ENCODE peak calls at places on chromosomes 13 and 19, in four cellular contexts. One of them, this sample, is unnamed.

GRCh38 chr13:97142452-97142851 is 79.7 kb upstream of the MBNL2 start:
- DNase-seq in A673: no peak
- DNase-seq in endothelial cell: peak
- DNase-seq in PC-9: peak
- DNase-seq in this sample: peak

GRCh38 chr19:7665076-7665475 is 3.8 kb upstream of the RETN start:
- DNase-seq in endothelial cell: no peak
- DNase-seq in PC-9: no peak
- DNase-seq in A673: no peak
- DNase-seq in this sample: no peak

GRCh38 chr19:29741776-29742175 is 26.7 kb upstream of the C19orf12 start:
- DNase-seq in endothelial cell: no peak
- DNase-seq in PC-9: no peak
- DNase-seq in A673: no peak
- DNase-seq in this sample: no peak

GRCh38 chr13:113669231-113669870 is 2.3 kb downstream of the GRK1 start:
- DNase-seq in PC-9: no peak
- DNase-seq in A673: no peak
- DNase-seq in endothelial cell: no peak
- DNase-seq in this sample: no peak

GRCh38 chr13:20401958-20402856 is 123.5 kb downstream of the CRYL1 start:
- DNase-seq in A673: no peak
- DNase-seq in endothelial cell: no peak
- DNase-seq in PC-9: peak
- DNase-seq in this sample: no peak

GRCh38 chr19:907183-907853 is 5.7 kb downstream of the R3HDM4 start:
- DNase-seq in A673: no peak
- DNase-seq in endothelial cell: no peak
- DNase-seq in PC-9: no peak
- DNase-seq in this sample: no peak

GRCh38 chr13:106847049-106847448 is 279.1 kb upstream of the ARGLU1 start:
- DNase-seq in A673: no peak
- DNase-seq in endothelial cell: no peak
- DNase-seq in PC-9: peak
- DNase-seq in this sample: no peak

GRCh38 chr13:109416001-109416400 is 370.4 kb downstream of the IRS2 start:
- DNase-seq in A673: no peak
- DNase-seq in endothelial cell: no peak
- DNase-seq in PC-9: no peak
- DNase-seq in this sample: no peak

GRCh38 chr13:99626461-99627082 is 125.3 kb downstream of the TM9SF2 start:
- DNase-seq in PC-9: no peak
- DNase-seq in A673: peak
- DNase-seq in endothelial cell: no peak
- DNase-seq in this sample: no peak

GRCh38 chr13:105642511-105642958 is 892.9 kb downstream of the EFNB2 start:
- DNase-seq in PC-9: peak
- DNase-seq in A673: no peak
- DNase-seq in endothelial cell: no peak
- DNase-seq in this sample: no peak

GRCh38 chr13:112910616-112911280 is 58.3 kb upstream of the MCF2L start:
- DNase-seq in PC-9: no peak
- DNase-seq in A673: no peak
- DNase-seq in endothelial cell: no peak
- DNase-seq in this sample: no peak

GRCh38 chr13:112128052-112128610 is 61.2 kb downstream of the SOX1 start:
- DNase-seq in endothelial cell: no peak
- DNase-seq in PC-9: no peak
- DNase-seq in A673: no peak
- DNase-seq in this sample: no peak

GRCh38 chr13:106349080-106349841 is 186.2 kb downstream of the EFNB2 start:
- DNase-seq in A673: no peak
- DNase-seq in endothelial cell: peak
- DNase-seq in PC-9: peak
- DNase-seq in this sample: peak

GRCh38 chr13:48527955-48528354 is 4.9 kb downstream of the RCBTB2 start:
- DNase-seq in endothelial cell: no peak
- DNase-seq in A673: no peak
- DNase-seq in PC-9: no peak
- DNase-seq in this sample: no peak

GRCh38 chr13:51920267-51920666 is 58.5 kb downstream of the CCDC70 start:
- DNase-seq in PC-9: no peak
- DNase-seq in endothelial cell: no peak
- DNase-seq in A673: no peak
- DNase-seq in this sample: no peak

GRCh38 chr13:20553309-20553708 is 13.6 kb upstream of the IFT88 start:
- DNase-seq in PC-9: no peak
- DNase-seq in endothelial cell: no peak
- DNase-seq in A673: no peak
- DNase-seq in this sample: no peak

GRCh38 chr19:7348587-7349230 is at the start of gene ARHGEF18:
- DNase-seq in A673: no peak
- DNase-seq in endothelial cell: no peak
- DNase-seq in PC-9: no peak
- DNase-seq in this sample: no peak

GRCh38 chr13:91359566-91359965 is 12.1 kb downstream of the MIR17HG start:
- DNase-seq in A673: no peak
- DNase-seq in endothelial cell: no peak
- DNase-seq in PC-9: no peak
- DNase-seq in this sample: no peak

GRCh38 chr19:383922-384800 is 24.8 kb downstream of the C2CD4C start:
- DNase-seq in A673: peak
- DNase-seq in PC-9: no peak
- DNase-seq in endothelial cell: peak
- DNase-seq in this sample: no peak

GRCh38 chr13:75745387-75745786 is 109.3 kb downstream of the LMO7 start:
- DNase-seq in A673: no peak
- DNase-seq in endothelial cell: no peak
- DNase-seq in PC-9: no peak
- DNase-seq in this sample: no peak

GRCh38 chr13:105107781-105108180 is 1427.7 kb downstream of the EFNB2 start:
- DNase-seq in A673: no peak
- DNase-seq in endothelial cell: no peak
- DNase-seq in PC-9: no peak
- DNase-seq in this sample: no peak

GRCh38 chr13:36282818-36283432 is 14.7 kb downstream of the CCDC169 start:
- DNase-seq in endothelial cell: no peak
- DNase-seq in PC-9: no peak
- DNase-seq in A673: peak
- DNase-seq in this sample: no peak

GRCh38 chr19:34996978-34997640 is 3.0 kb upstream of the GRAMD1A start:
- DNase-seq in A673: no peak
- DNase-seq in PC-9: no peak
- DNase-seq in endothelial cell: no peak
- DNase-seq in this sample: no peak

GRCh38 chr13:21234537-21234936 is 58.1 kb downstream of the MRPL57 start:
- DNase-seq in endothelial cell: no peak
- DNase-seq in PC-9: no peak
- DNase-seq in A673: peak
- DNase-seq in this sample: peak

GRCh38 chr13:110636701-110637201 is 21.4 kb downstream of the NAXD start:
- DNase-seq in A673: no peak
- DNase-seq in PC-9: no peak
- DNase-seq in endothelial cell: no peak
- DNase-seq in this sample: no peak

GRCh38 chr13:110638814-110639806 is 23.8 kb downstream of the NAXD start:
- DNase-seq in PC-9: no peak
- DNase-seq in A673: no peak
- DNase-seq in endothelial cell: no peak
- DNase-seq in this sample: no peak

GRCh38 chr13:110637275-110637674 is 21.9 kb downstream of the NAXD start:
- DNase-seq in A673: no peak
- DNase-seq in PC-9: no peak
- DNase-seq in endothelial cell: no peak
- DNase-seq in this sample: no peak

GRCh38 chr13:110637747-110638146 is 22.4 kb downstream of the NAXD start:
- DNase-seq in PC-9: no peak
- DNase-seq in A673: no peak
- DNase-seq in endothelial cell: no peak
- DNase-seq in this sample: no peak

DNA sequence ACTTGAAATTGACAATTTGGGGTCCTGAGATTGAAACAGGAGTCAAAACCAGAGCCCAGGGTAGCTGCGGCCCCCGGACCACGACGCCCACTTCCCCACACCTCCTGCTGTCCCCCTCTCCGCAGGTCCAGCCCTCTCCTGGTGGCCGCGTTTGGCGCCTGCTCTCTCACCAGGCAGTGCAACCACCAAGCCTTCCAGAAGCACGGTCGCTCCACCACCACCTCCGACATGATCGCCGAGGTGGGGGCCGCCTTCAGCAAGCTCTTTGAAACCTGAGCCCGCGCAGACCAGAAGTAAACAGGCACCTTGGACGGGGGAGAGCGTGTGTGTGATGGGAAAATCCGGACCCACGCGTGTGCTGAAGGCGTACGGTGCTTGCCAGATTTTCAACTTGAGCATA is 22.9 kb downstream of the NAXD start:
- DNase-seq in PC-9: no peak
- DNase-seq in A673: no peak
- DNase-seq in endothelial cell: no peak
- DNase-seq in this sample: no peak
- TF ChIP-seq CTCF in PC-9: no peak
- TF ChIP-seq CTCF in A673: no peak
- TF ChIP-seq CTCF in endothelial cell: no peak
- TF ChIP-seq CTCF in this sample: no peak

GRCh38 chr19:18574691-18575291 is 3.1 kb downstream of the UBA52 start:
- DNase-seq in PC-9: no peak
- DNase-seq in endothelial cell: no peak
- DNase-seq in A673: no peak
- DNase-seq in this sample: no peak

GRCh38 chr19:18568367-18568766 is 3.3 kb upstream of the UBA52 start:
- DNase-seq in endothelial cell: no peak
- DNase-seq in PC-9: no peak
- DNase-seq in A673: no peak
- DNase-seq in this sample: no peak

GRCh38 chr19:18576383-18576782 is 4.7 kb downstream of the UBA52 start:
- DNase-seq in PC-9: no peak
- DNase-seq in A673: no peak
- DNase-seq in endothelial cell: no peak
- DNase-seq in this sample: no peak

GRCh38 chr19:18566953-18567352 is 4.7 kb upstream of the UBA52 start:
- DNase-seq in PC-9: no peak
- DNase-seq in A673: no peak
- DNase-seq in endothelial cell: no peak
- DNase-seq in this sample: no peak

GRCh38 chr19:18571564-18572344 is at the start of gene UBA52:
- DNase-seq in endothelial cell: peak
- DNase-seq in PC-9: peak
- DNase-seq in A673: peak
- DNase-seq in this sample: peak
- TF ChIP-seq CTCF in endothelial cell: no peak
- TF ChIP-seq CTCF in PC-9: no peak
- TF ChIP-seq CTCF in A673: no peak
- TF ChIP-seq CTCF in this sample: no peak

GRCh38 chr19:42325896-42326771 is 699 bp downstream of the MEGF8 start:
- DNase-seq in PC-9: no peak
- DNase-seq in A673: no peak
- DNase-seq in endothelial cell: peak
- DNase-seq in this sample: peak

GRCh38 chr19:42324655-42325307 is 654 bp upstream of the MEGF8 start:
- DNase-seq in A673: no peak
- DNase-seq in endothelial cell: no peak
- DNase-seq in PC-9: no peak
- DNase-seq in this sample: no peak

GRCh38 chr19:42326969-42327368 is 1.5 kb downstream of the MEGF8 start:
- DNase-seq in endothelial cell: no peak
- DNase-seq in A673: no peak
- DNase-seq in PC-9: no peak
- DNase-seq in this sample: no peak

GRCh38 chr19:42323852-42324654 is 1.4 kb upstream of the MEGF8 start:
- DNase-seq in A673: peak
- DNase-seq in endothelial cell: no peak
- DNase-seq in PC-9: no peak
- DNase-seq in this sample: peak

GRCh38 chr19:42325308-42325895 is at the start of gene MEGF8:
- DNase-seq in A673: peak
- DNase-seq in endothelial cell: peak
- DNase-seq in PC-9: peak
- DNase-seq in this sample: peak
- TF ChIP-seq CTCF in A673: peak
- TF ChIP-seq CTCF in endothelial cell: peak
- TF ChIP-seq CTCF in PC-9: no peak
- TF ChIP-seq CTCF in this sample: no peak

GRCh38 chr13:24196593-24197197 is 36.2 kb downstream of the SPATA13 start:
- DNase-seq in PC-9: no peak
- DNase-seq in endothelial cell: no peak
- DNase-seq in A673: no peak
- DNase-seq in this sample: no peak

GRCh38 chr13:24194447-24194846 is 33.9 kb downstream of the SPATA13 start:
- DNase-seq in A673: no peak
- DNase-seq in PC-9: no peak
- DNase-seq in endothelial cell: no peak
- DNase-seq in this sample: no peak

GRCh38 chr13:24192036-24192810 is 31.7 kb downstream of the SPATA13 start:
- DNase-seq in PC-9: no peak
- DNase-seq in endothelial cell: peak
- DNase-seq in A673: no peak
- DNase-seq in this sample: no peak

GRCh38 chr13:24195626-24196025 is 35.1 kb downstream of the SPATA13 start:
- DNase-seq in A673: no peak
- DNase-seq in endothelial cell: no peak
- DNase-seq in PC-9: no peak
- DNase-seq in this sample: no peak

DNA sequence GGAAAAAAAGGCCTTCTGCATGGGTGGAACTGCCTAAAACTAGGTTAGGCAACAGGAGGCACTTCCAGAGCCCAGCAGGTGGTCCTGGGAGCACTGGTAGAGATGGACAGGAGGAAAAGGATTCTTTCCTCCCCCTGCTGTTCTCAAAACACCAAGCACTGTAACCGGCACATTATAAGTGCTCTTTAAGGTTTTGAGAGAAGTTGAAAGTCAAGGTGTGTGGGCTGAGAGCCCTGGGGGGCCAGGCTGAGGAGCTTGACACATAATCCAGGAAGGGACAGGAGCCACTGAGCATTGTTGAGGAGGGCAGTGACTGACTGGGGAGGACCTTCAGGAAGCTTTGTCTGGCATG is 32.3 kb downstream of the SPATA13 start:
- DNase-seq in A673: no peak
- DNase-seq in endothelial cell: no peak
- DNase-seq in PC-9: no peak
- DNase-seq in this sample: no peak
- TF ChIP-seq CTCF in A673: no peak
- TF ChIP-seq CTCF in endothelial cell: no peak
- TF ChIP-seq CTCF in PC-9: no peak
- TF ChIP-seq CTCF in this sample: no peak

GRCh38 chr19:38719761-38720558 is 24.3 kb downstream of the CAPN12 start:
- DNase-seq in A673: no peak
- DNase-seq in endothelial cell: no peak
- DNase-seq in PC-9: peak
- DNase-seq in this sample: peak
- TF ChIP-seq CTCF in A673: no peak
- TF ChIP-seq CTCF in endothelial cell: no peak
- TF ChIP-seq CTCF in PC-9: no peak
- TF ChIP-seq CTCF in this sample: no peak

GRCh38 chr19:39435499-39436349 is at the start of gene RPS16:
- DNase-seq in endothelial cell: peak
- DNase-seq in A673: peak
- DNase-seq in PC-9: peak
- DNase-seq in this sample: peak
- TF ChIP-seq CTCF in endothelial cell: no peak
- TF ChIP-seq CTCF in A673: no peak
- TF ChIP-seq CTCF in PC-9: no peak
- TF ChIP-seq CTCF in this sample: no peak

This sample was measured in Calu3.